ENCODE peak calls at places on chromosome 5, in five cellular contexts. One of them, this sample, is unnamed.

GRCh38 chr5:2374703-2375102 is 376.8 kb downstream of the IRX2 start:
- DNase-seq in H7: no peak
- DNase-seq in fibroblast of lung: no peak
- DNase-seq in RWPE1: no peak
- DNase-seq in activated B cell treated with CpG ODN at 0.5 μM for 24 hours: no peak
- DNase-seq in this sample: no peak

GRCh38 chr5:957730-958485 is 50.7 kb upstream of the NKD2 start:
- DNase-seq in H7: peak
- DNase-seq in fibroblast of lung: peak
- DNase-seq in RWPE1: no peak
- DNase-seq in activated B cell treated with CpG ODN at 0.5 μM for 24 hours: no peak
- DNase-seq in this sample: no peak

GRCh38 chr5:110840347-110840960 is 101.6 kb downstream of the SLC25A46 start:
- DNase-seq in H7: no peak
- DNase-seq in fibroblast of lung: no peak
- DNase-seq in RWPE1: no peak
- DNase-seq in activated B cell treated with CpG ODN at 0.5 μM for 24 hours: no peak
- DNase-seq in this sample: no peak

GRCh38 chr5:159412284-159413046 is 82.2 kb upstream of the IL12B start:
- DNase-seq in H7: peak
- DNase-seq in fibroblast of lung: no peak
- DNase-seq in RWPE1: no peak
- DNase-seq in activated B cell treated with CpG ODN at 0.5 μM for 24 hours: no peak
- DNase-seq in this sample: no peak

GRCh38 chr5:17157294-17157693 is 60.1 kb upstream of the BASP1 start:
- DNase-seq in H7: no peak
- DNase-seq in fibroblast of lung: no peak
- DNase-seq in RWPE1: no peak
- DNase-seq in activated B cell treated with CpG ODN at 0.5 μM for 24 hours: no peak
- DNase-seq in this sample: no peak

GRCh38 chr5:122076669-122077450 is 1.2 kb downstream of the LOX start:
- DNase-seq in H7: peak
- DNase-seq in fibroblast of lung: peak
- DNase-seq in RWPE1: peak
- DNase-seq in activated B cell treated with CpG ODN at 0.5 μM for 24 hours: no peak
- DNase-seq in this sample: peak

GRCh38 chr5:154049685-154050084 is 10.9 kb downstream of the MFAP3 start:
- DNase-seq in H7: no peak
- DNase-seq in fibroblast of lung: no peak
- DNase-seq in RWPE1: no peak
- DNase-seq in activated B cell treated with CpG ODN at 0.5 μM for 24 hours: no peak
- DNase-seq in this sample: no peak

GRCh38 chr5:28788954-28789353 is 1750.6 kb upstream of the CDH9 start:
- DNase-seq in H7: no peak
- DNase-seq in fibroblast of lung: no peak
- DNase-seq in RWPE1: no peak
- DNase-seq in activated B cell treated with CpG ODN at 0.5 μM for 24 hours: no peak
- DNase-seq in this sample: no peak

GRCh38 chr5:73532195-73532594 is 33.2 kb downstream of the ANKRA2 start:
- DNase-seq in H7: no peak
- DNase-seq in fibroblast of lung: no peak
- DNase-seq in RWPE1: no peak
- DNase-seq in activated B cell treated with CpG ODN at 0.5 μM for 24 hours: no peak
- DNase-seq in this sample: no peak

GRCh38 chr5:34923694-34924461 is 5.5 kb upstream of the DNAJC21 start:
- DNase-seq in H7: no peak
- DNase-seq in fibroblast of lung: peak
- DNase-seq in RWPE1: peak
- DNase-seq in activated B cell treated with CpG ODN at 0.5 μM for 24 hours: no peak
- DNase-seq in this sample: no peak

GRCh38 chr5:53508125-53508524 is 27.7 kb downstream of the FST start:
- DNase-seq in H7: no peak
- DNase-seq in fibroblast of lung: no peak
- DNase-seq in RWPE1: no peak
- DNase-seq in activated B cell treated with CpG ODN at 0.5 μM for 24 hours: no peak
- DNase-seq in this sample: no peak

GRCh38 chr5:35319231-35320002 is 89.1 kb upstream of the PRLR start:
- DNase-seq in H7: no peak
- DNase-seq in fibroblast of lung: no peak
- DNase-seq in RWPE1: peak
- DNase-seq in activated B cell treated with CpG ODN at 0.5 μM for 24 hours: peak
- DNase-seq in this sample: peak

GRCh38 chr5:136308396-136308795 is 56.9 kb downstream of the TRPC7 start:
- DNase-seq in H7: peak
- DNase-seq in fibroblast of lung: no peak
- DNase-seq in RWPE1: no peak
- DNase-seq in activated B cell treated with CpG ODN at 0.5 μM for 24 hours: no peak
- DNase-seq in this sample: no peak

GRCh38 chr5:115418788-115419187 is 122.3 kb upstream of the CCDC112 start:
- DNase-seq in H7: no peak
- DNase-seq in fibroblast of lung: no peak
- DNase-seq in RWPE1: no peak
- DNase-seq in activated B cell treated with CpG ODN at 0.5 μM for 24 hours: no peak
- DNase-seq in this sample: no peak

GRCh38 chr5:95823738-95824609 is 1.4 kb upstream of the GLRX start:
- DNase-seq in H7: peak
- DNase-seq in fibroblast of lung: peak
- DNase-seq in RWPE1: peak
- DNase-seq in activated B cell treated with CpG ODN at 0.5 μM for 24 hours: no peak
- DNase-seq in this sample: peak

GRCh38 chr5:133247881-133248642 is 196.2 kb downstream of the HSPA4 start:
- DNase-seq in H7: peak
- DNase-seq in fibroblast of lung: peak
- DNase-seq in RWPE1: no peak
- DNase-seq in activated B cell treated with CpG ODN at 0.5 μM for 24 hours: no peak
- DNase-seq in this sample: no peak

GRCh38 chr5:69364414-69364813 is 4.9 kb downstream of the AK6 start:
- DNase-seq in H7: no peak
- DNase-seq in fibroblast of lung: peak
- DNase-seq in RWPE1: no peak
- DNase-seq in activated B cell treated with CpG ODN at 0.5 μM for 24 hours: no peak
- DNase-seq in this sample: no peak

GRCh38 chr5:132830436-132831094 is at the start of gene SHROOM1:
- DNase-seq in H7: peak
- DNase-seq in fibroblast of lung: peak
- DNase-seq in RWPE1: peak
- DNase-seq in activated B cell treated with CpG ODN at 0.5 μM for 24 hours: peak
- DNase-seq in this sample: peak

GRCh38 chr5:128587275-128587674 is 49.2 kb upstream of the FBN2 start:
- DNase-seq in H7: no peak
- DNase-seq in fibroblast of lung: no peak
- DNase-seq in RWPE1: no peak
- DNase-seq in activated B cell treated with CpG ODN at 0.5 μM for 24 hours: no peak
- DNase-seq in this sample: no peak

GRCh38 chr5:149448831-149449714 is 70.0 kb upstream of the IL17B start:
- DNase-seq in H7: peak
- DNase-seq in fibroblast of lung: peak
- DNase-seq in RWPE1: no peak
- DNase-seq in activated B cell treated with CpG ODN at 0.5 μM for 24 hours: no peak
- DNase-seq in this sample: no peak

GRCh38 chr5:122492675-122493074 is 180.6 kb downstream of the SNCAIP start:
- DNase-seq in H7: no peak
- DNase-seq in fibroblast of lung: peak
- DNase-seq in RWPE1: no peak
- DNase-seq in activated B cell treated with CpG ODN at 0.5 μM for 24 hours: no peak
- DNase-seq in this sample: no peak

GRCh38 chr5:171534009-171534895 is 114.8 kb downstream of the FGF18 start:
- DNase-seq in H7: no peak
- DNase-seq in fibroblast of lung: no peak
- DNase-seq in RWPE1: no peak
- DNase-seq in activated B cell treated with CpG ODN at 0.5 μM for 24 hours: no peak
- DNase-seq in this sample: no peak

GRCh38 chr5:107544476-107544875 is 126.3 kb downstream of the EFNA5 start:
- DNase-seq in H7: no peak
- DNase-seq in fibroblast of lung: no peak
- DNase-seq in RWPE1: no peak
- DNase-seq in activated B cell treated with CpG ODN at 0.5 μM for 24 hours: no peak
- DNase-seq in this sample: no peak

GRCh38 chr5:173890195-173890951 is 2.2 kb downstream of the CPEB4 start:
- DNase-seq in H7: peak
- DNase-seq in fibroblast of lung: peak
- DNase-seq in RWPE1: no peak
- DNase-seq in activated B cell treated with CpG ODN at 0.5 μM for 24 hours: no peak
- DNase-seq in this sample: no peak

GRCh38 chr5:119340597-119341218 is 15.1 kb upstream of the TNFAIP8 start:
- DNase-seq in H7: no peak
- DNase-seq in fibroblast of lung: no peak
- DNase-seq in RWPE1: no peak
- DNase-seq in activated B cell treated with CpG ODN at 0.5 μM for 24 hours: no peak
- DNase-seq in this sample: no peak

GRCh38 chr5:174472956-174473355 is 251.4 kb upstream of the MSX2 start:
- DNase-seq in H7: no peak
- DNase-seq in fibroblast of lung: no peak
- DNase-seq in RWPE1: no peak
- DNase-seq in activated B cell treated with CpG ODN at 0.5 μM for 24 hours: no peak
- DNase-seq in this sample: no peak

GRCh38 chr5:170269579-170269978 is 28.0 kb downstream of the LCP2 start:
- DNase-seq in H7: no peak
- DNase-seq in fibroblast of lung: no peak
- DNase-seq in RWPE1: no peak
- DNase-seq in activated B cell treated with CpG ODN at 0.5 μM for 24 hours: no peak
- DNase-seq in this sample: no peak

GRCh38 chr5:84642795-84643194 is 258.1 kb upstream of the EDIL3 start:
- DNase-seq in H7: no peak
- DNase-seq in fibroblast of lung: peak
- DNase-seq in RWPE1: no peak
- DNase-seq in activated B cell treated with CpG ODN at 0.5 μM for 24 hours: no peak
- DNase-seq in this sample: no peak

GRCh38 chr5:87361536-87362213 is 51.1 kb downstream of the CCNH start:
- DNase-seq in H7: no peak
- DNase-seq in fibroblast of lung: peak
- DNase-seq in RWPE1: no peak
- DNase-seq in activated B cell treated with CpG ODN at 0.5 μM for 24 hours: no peak
- DNase-seq in this sample: no peak

GRCh38 chr5:88836195-88836838 is 46.7 kb downstream of the MEF2C start:
- DNase-seq in H7: no peak
- DNase-seq in fibroblast of lung: peak
- DNase-seq in RWPE1: no peak
- DNase-seq in activated B cell treated with CpG ODN at 0.5 μM for 24 hours: no peak
- DNase-seq in this sample: no peak

GRCh38 chr5:87413116-87413645 is 451 bp upstream of the CCNH start:
- DNase-seq in H7: no peak
- DNase-seq in fibroblast of lung: no peak
- DNase-seq in RWPE1: no peak
- DNase-seq in activated B cell treated with CpG ODN at 0.5 μM for 24 hours: no peak
- DNase-seq in this sample: no peak

GRCh38 chr5:134004626-134005414 is at the start of gene VDAC1:
- DNase-seq in H7: peak
- DNase-seq in fibroblast of lung: peak
- DNase-seq in RWPE1: peak
- DNase-seq in activated B cell treated with CpG ODN at 0.5 μM for 24 hours: peak
- DNase-seq in this sample: peak

GRCh38 chr5:119913425-119913824 is 284.1 kb downstream of the FAM170A start:
- DNase-seq in H7: peak
- DNase-seq in fibroblast of lung: no peak
- DNase-seq in RWPE1: no peak
- DNase-seq in activated B cell treated with CpG ODN at 0.5 μM for 24 hours: no peak
- DNase-seq in this sample: peak

GRCh38 chr5:141869514-141869913 is 8.7 kb downstream of the PCDH1 start:
- DNase-seq in H7: peak
- DNase-seq in fibroblast of lung: no peak
- DNase-seq in RWPE1: peak
- DNase-seq in activated B cell treated with CpG ODN at 0.5 μM for 24 hours: no peak
- DNase-seq in this sample: no peak

GRCh38 chr5:2207416-2207950 is 324.8 kb upstream of the IRX4 start:
- DNase-seq in H7: no peak
- DNase-seq in fibroblast of lung: no peak
- DNase-seq in RWPE1: no peak
- DNase-seq in activated B cell treated with CpG ODN at 0.5 μM for 24 hours: no peak
- DNase-seq in this sample: no peak

GRCh38 chr5:19555436-19555835 is 432.6 kb downstream of the CDH18 start:
- DNase-seq in H7: no peak
- DNase-seq in fibroblast of lung: no peak
- DNase-seq in RWPE1: no peak
- DNase-seq in activated B cell treated with CpG ODN at 0.5 μM for 24 hours: no peak
- DNase-seq in this sample: no peak

GRCh38 chr5:851076-851475 is 290 bp upstream of the ZDHHC11 start:
- DNase-seq in H7: peak
- DNase-seq in fibroblast of lung: no peak
- DNase-seq in RWPE1: no peak
- DNase-seq in activated B cell treated with CpG ODN at 0.5 μM for 24 hours: no peak
- DNase-seq in this sample: peak

GRCh38 chr5:145345883-145346282 is 489.3 kb downstream of the PRELID2 start:
- DNase-seq in H7: no peak
- DNase-seq in fibroblast of lung: peak
- DNase-seq in RWPE1: no peak
- DNase-seq in activated B cell treated with CpG ODN at 0.5 μM for 24 hours: no peak
- DNase-seq in this sample: no peak